ENCODE peak calls at places on chromosomes 11 and 22, in four cellular contexts. L, P, R and Q are unnamed samples.

GRCh38 chr11:103988595-103988969 is 47.9 kb upstream of the DDI1 start:
- DNase-seq in L (no peak), P (no peak), R (no peak), Q (no peak)

GRCh38 chr11:85725510-85726258 is 39.7 kb upstream of the CCDC89 start:
- DNase-seq in L (no peak), P (no peak), R (no peak), Q (no peak)

GRCh38 chr11:110097459-110098012 is 4.3 kb downstream of the ZC3H12C start:
- DNase-seq in L (no peak), P (no peak), R (no peak), Q (no peak)

GRCh38 chr11:86275493-86276370 is 26.3 kb upstream of the HIKESHI start:
- DNase-seq in L (no peak), P (no peak), R (no peak), Q (no peak)

GRCh38 chr11:45246241-45246640 is 39.9 kb downstream of the SYT13 start:
- DNase-seq in L (no peak), P (no peak), R (no peak), Q (no peak)

GRCh38 chr11:34809191-34810106 is 106.7 kb downstream of the APIP start:
- DNase-seq in L (no peak), P (no peak), R (no peak), Q (no peak)

GRCh38 chr11:74671520-74672196 is 59.6 kb downstream of the CHRDL2 start:
- DNase-seq in L (no peak), P (no peak), R (peak; percentile 35), Q (no peak)

GRCh38 chr11:105368711-105369110 is 229.1 kb upstream of the CARD18 start:
- DNase-seq in L (no peak), P (no peak), R (no peak), Q (no peak)

GRCh38 chr11:67440229-67441081 is 2.8 kb downstream of the CORO1B start:
- DNase-seq in L (no peak), P (no peak), R (no peak), Q (no peak)

GRCh38 chr22:21593406-21594232 is 26.1 kb downstream of the UBE2L3 start:
- DNase-seq in L (no peak), P (peak; percentile 35), R (peak; percentile 56), Q (peak; percentile 32)

GRCh38 chr11:70158201-70158600 is 44.9 kb upstream of the FADD start:
- DNase-seq in L (peak; percentile 48), P (peak; percentile 42), R (peak; percentile 80), Q (peak; percentile 58)

GRCh38 chr22:39183991-39184585 is 31.6 kb upstream of the CBX7 start:
- DNase-seq in L (no peak), P (peak; percentile 65), R (no peak), Q (no peak)

GRCh38 chr11:125286486-125286885 is 121.9 kb downstream of the PKNOX2 start:
- DNase-seq in L (no peak), P (no peak), R (no peak), Q (no peak)

GRCh38 chr11:75344186-75344585 is 7.3 kb downstream of the ARRB1 start:
- DNase-seq in L (no peak), P (no peak), R (no peak), Q (no peak)

GRCh38 chr11:111933872-111934271 is 3.3 kb upstream of the DIXDC1 start:
- DNase-seq in L (no peak), P (no peak), R (no peak), Q (no peak)

GRCh38 chr11:73578786-73579185 is 19.1 kb downstream of the FAM168A start:
- DNase-seq in L (no peak), P (peak; percentile 38), R (no peak), Q (no peak)

GRCh38 chr11:129313588-129314288 is 61.9 kb upstream of the BARX2 start:
- DNase-seq in L (no peak), P (no peak), R (no peak), Q (no peak)

GRCh38 chr11:71421392-71421950 is 26.7 kb downstream of the DHCR7 start:
- DNase-seq in L (no peak), P (no peak), R (no peak), Q (no peak)

GRCh38 chr11:45470151-45471001 is 184.2 kb upstream of the SYT13 start:
- DNase-seq in L (no peak), P (no peak), R (no peak), Q (no peak)

GRCh38 chr22:36455571-36456458 is 25.6 kb downstream of the TXN2 start:
- DNase-seq in L (no peak), P (no peak), R (no peak), Q (no peak)

GRCh38 chr11:118699508-118700220 is 20.2 kb upstream of the TREH start:
- DNase-seq in L (no peak), P (peak; percentile 18), R (no peak), Q (no peak)

GRCh38 chr11:32113637-32114203 is 22.8 kb downstream of the RCN1 start:
- DNase-seq in L (no peak), P (no peak), R (no peak), Q (no peak)

GRCh38 chr11:22753401-22753800 is 76.2 kb downstream of the SVIP start:
- DNase-seq in L (no peak), P (no peak), R (no peak), Q (no peak)

GRCh38 chr11:103544874-103545273 is 435.6 kb downstream of the DYNC2H1 start:
- DNase-seq in L (no peak), P (no peak), R (no peak), Q (no peak)

GRCh38 chr11:126840975-126841374 is 159.6 kb downstream of the KIRREL3 start:
- DNase-seq in L (no peak), P (no peak), R (no peak), Q (no peak)

GRCh38 chr22:45285431-45286058 is 796 bp downstream of the UPK3A start:
- DNase-seq in L (no peak), P (no peak), R (peak; percentile 73), Q (no peak)

GRCh38 chr22:32617883-32618282 is 143.3 kb downstream of the FBXO7 start:
- DNase-seq in L (no peak), P (no peak), R (no peak), Q (no peak)

GRCh38 chr11:2304156-2305139 is 2.6 kb downstream of the TSPAN32 start:
- DNase-seq in L (no peak), P (no peak), R (peak; percentile 43), Q (peak; percentile 38)
- TF ChIP-seq YY1 in L (no peak), P (no peak), R (no peak), Q (no peak)

GRCh38 chr22:50340157-50340879 is 2.8 kb upstream of the PPP6R2 start:
- DNase-seq in L (no peak), P (peak; percentile 70), R (no peak), Q (peak; percentile 39)
- TF ChIP-seq YY1 in L (no peak), P (no peak), R (no peak), Q (no peak)

GRCh38 chr11:64916040-64916847 is 765 bp downstream of the ATG2A start:
- DNase-seq in L (no peak), P (peak; percentile 55), R (no peak), Q (peak; percentile 70)
- TF ChIP-seq YY1 in L (no peak), P (no peak), R (no peak), Q (no peak)

DNA sequence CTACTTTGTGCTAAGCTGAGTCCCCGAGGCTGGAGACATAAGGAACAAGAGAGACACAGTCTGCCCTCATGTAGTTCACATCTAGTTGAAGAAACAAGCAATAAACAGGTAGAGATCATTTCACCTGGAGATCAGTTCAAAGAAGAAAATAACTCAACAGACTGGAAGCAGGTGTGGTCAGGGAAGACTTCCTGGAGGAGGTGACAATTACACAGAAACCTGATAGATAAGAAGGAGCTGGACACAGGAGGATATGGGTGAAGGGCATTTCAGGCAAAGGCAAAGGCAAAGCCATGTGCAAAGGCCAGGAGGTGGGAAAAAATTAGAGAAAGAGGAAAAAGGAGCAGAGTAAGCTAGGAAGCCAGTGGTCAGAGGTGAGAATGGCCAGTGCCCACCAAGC is 115.6 kb downstream of the MN1 start:
- DNase-seq in L (no peak), P (no peak), R (no peak), Q (no peak)
- TF ChIP-seq YY1 in L (no peak), P (no peak), R (no peak), Q (no peak)

DNA sequence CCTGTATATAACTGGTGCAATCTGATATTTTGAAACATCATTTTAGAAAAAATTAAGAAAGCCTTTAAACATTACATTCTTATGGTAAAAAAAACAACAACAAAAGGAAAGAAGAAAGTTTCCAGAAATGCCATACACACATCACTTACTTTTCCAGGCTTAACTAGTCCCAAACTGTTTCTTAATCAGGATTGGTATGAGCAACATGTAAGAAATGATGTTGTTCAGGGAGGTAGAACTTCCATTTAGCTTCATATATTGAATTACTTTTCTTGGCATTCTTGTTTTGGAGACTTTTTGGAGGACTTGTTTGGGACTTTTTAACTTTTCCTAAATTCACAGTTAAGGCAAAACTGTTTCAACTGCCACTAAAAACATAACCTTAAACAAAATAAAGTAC is 791.5 kb downstream of the METTL15 start:
- DNase-seq in L (no peak), P (no peak), R (no peak), Q (no peak)
- TF ChIP-seq YY1 in L (no peak), P (no peak), R (no peak), Q (no peak)

GRCh38 chr11:93013646-93014045 is 44.2 kb downstream of the MTNR1B start:
- DNase-seq in L (no peak), P (no peak), R (no peak), Q (no peak)
- TF ChIP-seq YY1 in L (no peak), P (no peak), R (no peak), Q (no peak)

GRCh38 chr11:27213232-27213660 is 149.8 kb downstream of the CCDC34 start:
- DNase-seq in L (no peak), P (no peak), R (peak; percentile 24), Q (no peak)

GRCh38 chr11:27214713-27215112 is 148.3 kb downstream of the CCDC34 start:
- DNase-seq in L (no peak), P (no peak), R (peak; percentile 14), Q (no peak)

GRCh38 chr11:27210509-27210908 is 152.5 kb downstream of the CCDC34 start:
- DNase-seq in L (no peak), P (no peak), R (no peak), Q (no peak)

GRCh38 chr11:27211370-27212127 is 151.5 kb downstream of the CCDC34 start:
- DNase-seq in L (no peak), P (no peak), R (peak; percentile 73), Q (no peak)

DNA sequence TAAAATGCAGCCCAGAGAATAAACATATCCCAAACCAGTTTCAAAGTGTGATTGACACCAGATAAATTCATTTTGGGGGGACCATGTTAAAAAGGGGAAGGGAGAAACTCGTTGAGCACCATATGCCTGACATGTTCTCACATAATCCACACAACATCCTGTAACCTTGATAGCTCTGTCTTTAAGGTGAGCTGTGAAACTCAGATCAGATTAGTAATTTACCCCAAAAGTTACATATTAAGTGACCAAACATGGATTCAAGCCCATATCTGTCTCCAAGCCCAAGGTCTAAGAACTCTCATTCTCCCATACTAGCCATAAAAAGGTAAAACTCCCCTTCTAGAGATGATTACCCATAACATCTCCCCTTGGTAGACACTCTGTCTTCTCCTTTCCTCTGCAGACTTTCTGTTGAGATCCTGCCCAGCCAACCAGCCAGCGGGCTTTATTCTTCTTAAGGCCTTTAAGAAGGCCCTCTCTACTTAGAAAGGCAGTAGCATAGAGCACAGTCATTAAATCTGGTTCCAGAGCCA is 150.7 kb downstream of the CCDC34 start:
- DNase-seq in L (no peak), P (no peak), R (peak; percentile 19), Q (no peak)
- TF ChIP-seq YY1 in L (no peak), P (no peak), R (no peak), Q (no peak)